ENCODE peak calls at places on chromosome 13, in nine cellular contexts. U, O, S, Y, Z, L, B, H and A are unnamed samples. For H3K4me1, the result is how much of the 10 kb centered on the place peaks cover.

GRCh38 chr13:105611424-105611823 is 924.0 kb downstream of the EFNB2 start:
- DNase-seq in B (no peak), U (no peak), S (no peak), Z (peak), O (peak), Y (no peak), H (no peak), L (no peak), A (no peak)

GRCh38 chr13:35988648-35989081 is 142.5 kb downstream of the DCLK1 start:
- DNase-seq in L (no peak), S (no peak), U (no peak), H (no peak), Y (no peak), B (no peak), O (peak), Z (peak), A (no peak)

GRCh38 chr13:50318887-50319286 is 303.6 kb downstream of the KCNRG start:
- DNase-seq in Z (no peak), S (no peak), L (no peak), Y (no peak), U (no peak), H (no peak), B (no peak), O (peak), A (peak)

GRCh38 chr13:26011996-26012688 is 39.7 kb downstream of the SHISA2 start:
- DNase-seq in U (peak), L (no peak), Y (no peak), Z (peak), B (no peak), O (peak), S (peak), H (no peak), A (peak)

GRCh38 chr13:97719759-97720158 is 233.7 kb upstream of the IPO5 start:
- DNase-seq in S (no peak), B (no peak), O (no peak), L (no peak), H (no peak), Y (no peak), U (no peak), Z (peak), A (peak)

GRCh38 chr13:39306639-39307589 is 268.7 kb downstream of the NHLRC3 start:
- DNase-seq in O (no peak), S (no peak), U (no peak), B (no peak), Y (no peak), H (no peak), Z (no peak), L (no peak), A (no peak)

GRCh38 chr13:112574476-112575294 is 13.3 kb downstream of the TUBGCP3 start:
- DNase-seq in S (no peak), U (no peak), Y (no peak), Z (no peak), H (no peak), L (no peak), O (no peak), B (no peak), A (no peak)

GRCh38 chr13:101139076-101139475 is 277.2 kb downstream of the NALCN start:
- DNase-seq in Z (peak), O (no peak), H (no peak), S (no peak), L (no peak), B (no peak), U (no peak), Y (no peak), A (no peak)

GRCh38 chr13:77740931-77741586 is 43.6 kb downstream of the SLAIN1 start:
- DNase-seq in H (no peak), S (no peak), Z (no peak), B (no peak), O (no peak), U (no peak), Y (no peak), L (no peak), A (no peak)

GRCh38 chr13:96229356-96229755 is 139.4 kb downstream of the HS6ST3 start:
- DNase-seq in Y (peak), S (no peak), L (no peak), H (no peak), U (no peak), Z (no peak), O (peak), B (no peak), A (peak)

GRCh38 chr13:101919541-101920306 is 467.2 kb downstream of the ITGBL1 start:
- DNase-seq in H (no peak), U (no peak), Z (peak), Y (no peak), S (peak), L (no peak), B (no peak), O (peak), A (no peak)

GRCh38 chr13:31982540-31982939 is 49.0 kb upstream of the FRY start:
- DNase-seq in O (no peak), B (peak), L (peak), H (peak), Z (peak), U (no peak), Y (no peak), S (peak), A (peak)
- H3K4me1 ChIP-seq in O (under half), B (under half), L (under half), H (under half), Z (under half), U (under half), Y (under half), S (under half), A (under half)

DNA sequence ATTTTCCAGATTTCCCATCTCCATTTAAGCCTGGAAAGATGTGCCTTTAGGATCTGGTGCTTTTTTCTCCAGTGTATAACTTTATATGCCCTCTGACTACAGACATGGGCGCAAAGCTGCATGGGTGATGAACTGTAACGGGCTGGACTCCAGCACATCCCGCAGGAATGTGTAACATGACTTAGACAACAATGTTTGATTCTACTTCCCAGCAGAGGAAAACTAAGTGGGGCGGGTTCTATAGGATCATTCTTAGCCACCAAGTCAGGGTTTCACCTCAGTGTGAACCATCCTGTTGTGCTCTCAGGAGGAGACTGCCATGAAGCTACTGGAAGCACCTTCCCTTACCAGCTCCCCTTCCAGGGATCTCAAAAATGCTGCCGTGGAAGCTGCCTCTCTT is 93.2 kb upstream of the SERP2 start:
- DNase-seq in U (no peak), S (no peak), Z (peak), Y (no peak), L (no peak), O (no peak), B (no peak), H (no peak), A (no peak)
- H3K27ac ChIP-seq in U (no peak), S (no peak), Z (no peak), Y (no peak), L (no peak), O (no peak), B (no peak), H (no peak), A (no peak)

DNA sequence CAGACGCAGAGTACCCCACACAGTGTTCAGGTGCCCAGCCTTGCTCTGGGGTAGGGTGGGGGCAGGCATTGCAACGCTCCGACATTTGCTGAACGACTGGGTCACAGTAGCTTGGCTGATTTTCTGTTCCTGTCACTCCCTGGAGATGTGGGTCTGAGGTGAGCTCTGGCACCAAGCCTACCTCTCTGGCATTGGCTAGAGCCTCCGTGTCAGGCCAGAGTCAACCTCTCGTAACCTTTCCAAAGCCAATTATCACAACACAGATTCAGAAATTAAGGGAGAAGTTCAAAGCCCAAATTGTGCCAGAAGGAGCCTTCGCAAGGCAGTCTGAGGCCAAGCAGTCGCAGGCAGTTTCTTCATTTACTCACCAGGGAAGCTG is 117.2 kb downstream of the IRS2 start:
- DNase-seq in L (no peak), O (no peak), U (no peak), H (no peak), B (no peak), Z (no peak), S (no peak), Y (no peak), A (no peak)
- H3K4me1 ChIP-seq in L (under half), O (under half), U (under half), H (under half), B (under half), Z (under half), S (under half), Y (under half), A (under half)

GRCh38 chr13:20127563-20128458 is 33.0 kb downstream of the GJA3 start:
- DNase-seq in O (peak), Y (no peak), U (peak), Z (peak), H (peak), L (peak), B (peak), S (peak), A (peak)

GRCh38 chr13:20127263-20127562 is 33.6 kb downstream of the GJA3 start:
- DNase-seq in B (no peak), L (no peak), Z (no peak), S (no peak), H (no peak), U (no peak), O (no peak), Y (no peak), A (no peak)

GRCh38 chr13:20129076-20129475 is 31.8 kb downstream of the GJA3 start:
- DNase-seq in H (no peak), S (no peak), Y (no peak), B (no peak), Z (no peak), O (no peak), L (no peak), U (no peak), A (no peak)

GRCh38 chr13:20130012-20130411 is 30.8 kb downstream of the GJA3 start:
- DNase-seq in O (no peak), B (no peak), S (no peak), U (no peak), H (no peak), L (no peak), Z (no peak), Y (no peak), A (no peak)

DNA sequence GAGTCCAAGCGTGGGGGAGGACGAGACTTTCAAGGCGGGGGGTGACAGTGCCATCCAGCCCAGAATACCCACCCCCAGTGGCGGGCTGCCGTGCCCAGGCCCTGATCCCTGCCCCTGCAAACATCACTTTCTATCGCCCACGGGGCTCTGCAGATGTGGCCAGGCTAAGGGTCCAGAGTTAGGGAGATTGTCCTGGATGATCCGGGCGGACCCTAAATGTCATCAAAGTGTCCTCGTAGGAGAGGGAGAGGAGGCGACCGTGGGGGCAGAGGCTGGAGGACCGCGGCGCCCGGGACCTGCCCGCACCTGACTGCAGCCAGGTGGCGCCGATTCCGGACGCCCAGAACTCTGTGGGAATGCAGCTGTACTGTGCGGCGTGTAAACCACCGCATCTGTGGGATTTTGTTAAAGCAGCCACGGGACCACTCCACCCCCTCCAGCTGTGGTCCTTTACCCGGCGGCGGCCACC is 32.4 kb downstream of the GJA3 start:
- DNase-seq in B (peak), S (no peak), H (no peak), U (no peak), O (no peak), Y (no peak), L (peak), Z (no peak), A (peak)
- H3K27ac ChIP-seq in B (peak), S (peak), H (peak), U (peak), O (no peak), Y (no peak), L (peak), Z (no peak), A (peak)

DNA sequence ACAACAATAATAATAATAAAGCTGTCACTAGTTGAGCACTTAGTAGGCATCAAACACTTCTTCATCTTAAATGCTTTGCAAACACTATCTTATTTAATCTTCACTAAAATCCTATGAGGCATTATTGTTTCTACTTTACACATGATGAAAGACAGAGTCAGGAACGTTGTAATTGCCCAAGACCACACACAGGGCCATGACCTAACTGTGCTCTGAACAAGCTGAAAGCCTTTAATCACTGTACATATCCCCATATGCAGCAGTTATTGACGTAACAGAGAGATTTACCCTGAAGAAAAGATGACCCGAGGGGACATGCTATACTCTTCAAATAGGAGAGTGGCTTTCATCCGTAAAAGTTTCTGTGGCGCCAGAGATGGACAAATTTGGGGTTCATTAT is 53.0 kb downstream of the SACS start:
- DNase-seq in O (no peak), H (no peak), B (no peak), S (no peak), Y (no peak), Z (peak), L (no peak), U (no peak), A (no peak)
- H3K4me1 ChIP-seq in O (under half), H (under half), B (under half), S (under half), Y (under half), Z (under half), L (under half), U (under half), A (under half)

GRCh38 chr13:24921003-24921402 is 157.0 kb downstream of the RNF17 start:
- DNase-seq in B (no peak), U (no peak), Y (no peak), O (peak), L (no peak), S (no peak), H (no peak), Z (no peak), A (no peak)

GRCh38 chr13:24925318-24926231 is 161.6 kb downstream of the RNF17 start:
- DNase-seq in H (no peak), Z (no peak), B (no peak), S (no peak), O (no peak), Y (no peak), U (no peak), L (no peak), A (peak)

GRCh38 chr13:24922390-24923304 is 158.7 kb downstream of the RNF17 start:
- DNase-seq in U (peak), O (peak), Y (peak), B (peak), H (peak), S (peak), L (peak), Z (peak), A (peak)

GRCh38 chr13:24923305-24923640 is 159.3 kb downstream of the RNF17 start:
- DNase-seq in L (no peak), O (no peak), Y (peak), S (no peak), Z (peak), H (no peak), B (no peak), U (no peak), A (peak)

GRCh38 chr13:24921881-24922280 is 157.9 kb downstream of the RNF17 start:
- DNase-seq in B (no peak), U (no peak), S (no peak), Y (no peak), H (no peak), O (no peak), L (no peak), Z (no peak), A (no peak)
- H3K27ac ChIP-seq in B (no peak), U (no peak), S (no peak), Y (peak), H (no peak), O (peak), L (peak), Z (peak), A (no peak)

DNA sequence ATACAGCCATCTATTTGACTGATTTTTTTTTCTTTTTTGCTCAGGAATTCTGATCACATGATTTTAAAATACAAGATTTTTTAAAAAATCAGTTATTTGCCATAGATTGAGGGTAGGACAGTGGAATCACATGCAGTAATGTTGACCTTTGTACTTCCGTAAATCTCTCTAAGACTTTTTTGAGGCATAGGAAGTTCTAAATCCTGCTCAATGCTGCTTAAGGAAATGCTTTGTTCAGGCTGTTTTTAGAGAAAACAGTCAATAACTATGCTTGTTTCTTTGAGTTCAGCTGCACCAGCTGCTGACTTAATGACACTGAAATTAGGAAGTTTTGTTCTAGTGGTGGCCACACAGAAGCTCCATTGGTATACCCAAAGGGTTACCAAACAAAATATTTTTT is 61.0 kb downstream of the KLF12 start:
- DNase-seq in O (no peak), B (no peak), U (no peak), Y (no peak), H (no peak), L (no peak), Z (no peak), S (no peak), A (no peak)
- H3K4me1 ChIP-seq in O (under half), B (under half), U (under half), Y (half or more), H (under half), L (under half), Z (under half), S (under half), A (under half)

DNA sequence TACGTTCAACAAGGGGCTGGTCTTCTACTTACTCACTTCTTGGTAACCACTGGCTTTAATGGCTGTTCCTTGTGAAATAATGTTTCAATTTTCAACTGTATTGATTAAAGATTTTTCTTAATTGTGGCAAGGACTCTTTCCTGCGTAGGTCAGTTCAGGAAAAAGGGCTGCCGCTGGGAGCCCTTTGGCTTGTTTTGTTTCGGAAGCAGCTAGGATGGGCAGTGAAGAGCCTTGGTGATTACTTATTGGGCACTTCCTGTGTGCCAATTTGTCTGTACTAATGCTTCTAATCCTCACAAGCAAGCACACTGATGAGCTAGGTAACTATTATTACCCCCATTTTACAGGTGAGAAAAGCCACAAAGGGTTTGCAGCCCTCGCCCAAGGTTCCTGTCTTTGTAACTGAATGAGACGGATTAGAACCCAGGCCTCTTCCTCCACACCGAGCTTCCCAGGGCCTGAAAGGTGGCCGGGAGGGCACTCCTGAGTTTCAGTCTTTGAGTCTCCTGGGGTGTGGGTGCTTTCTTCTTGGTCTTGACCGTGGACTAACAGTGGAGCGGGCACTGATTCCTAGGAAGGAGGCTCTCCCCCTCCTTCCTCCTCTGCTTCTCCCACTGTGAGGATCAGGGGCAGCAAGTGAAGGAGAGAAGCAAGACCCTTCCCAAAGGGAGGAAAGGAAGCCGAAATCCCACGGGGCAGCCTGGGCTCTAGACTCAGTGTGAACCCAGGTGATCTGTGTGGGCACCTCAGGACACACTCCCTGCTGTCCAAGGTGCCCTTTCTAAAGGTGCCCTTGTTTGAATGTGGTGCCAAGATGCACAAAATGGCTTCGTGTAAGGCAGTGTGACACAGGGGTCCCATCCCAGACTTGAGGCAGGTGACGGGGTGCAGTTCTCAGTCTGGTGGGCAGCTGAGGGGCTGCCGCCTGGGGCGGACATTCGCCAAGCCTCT is 3.7 kb downstream of the COL4A2 start:
- DNase-seq in O (no peak), Y (no peak), B (no peak), L (no peak), Z (no peak), U (no peak), H (no peak), S (no peak), A (no peak)
- H3K27ac ChIP-seq in O (no peak), Y (no peak), B (no peak), L (peak), Z (peak), U (no peak), H (peak), S (peak), A (peak)

GRCh38 chr13:71459708-71460107 is 407.3 kb downstream of the DACH1 start:
- DNase-seq in Y (no peak), O (no peak), S (no peak), B (no peak), H (no peak), Z (no peak), L (no peak), U (no peak), A (no peak)
- H3K4me1 ChIP-seq in Y (under half), O (under half), S (under half), B (under half), H (under half), Z (under half), L (under half), U (under half), A (under half)